ENCODE peak calls at places on chromosome 10, in eight cellular contexts. F is pancreas; I is activated CD8-positive, alpha-beta T cell treated with anti-CD3 and anti-CD28 coated beads, Interleukin-2, amount 10 ng/mL, durations not matched to agents 7 days and 5 days; G is activated naive CD8-positive, alpha-beta T cell treated with anti-CD3 and anti-CD28 coated beads, Interleukin-2, amount 50 U/mL, for 24 hours; B is aorta; L is nephron progenitor cell; D is hepatocyte; U is left colon. W is an unnamed sample.

GRCh38 chr10:35416628-35417625 is 80.6 kb downstream of the CCNY start:
- DNase-seq in D (no peak), U (no peak), B (no peak), L (no peak), F (no peak), I (no peak), G (no peak), W (no peak)

GRCh38 chr10:29535012-29535777 is 99.6 kb downstream of the SVIL start:
- DNase-seq in B (peak), D (peak), U (peak), L (peak), G (peak), F (peak), I (no peak), W (peak)

GRCh38 chr10:102948786-102949185 is 30.7 kb downstream of the CNNM2 start:
- DNase-seq in L (no peak), U (no peak), I (no peak), D (no peak), G (no peak), B (no peak), F (no peak), W (no peak)

GRCh38 chr10:45353176-45353575 is 20.8 kb upstream of the ALOX5 start:
- DNase-seq in D (no peak), I (no peak), L (no peak), F (no peak), G (no peak), B (no peak), U (no peak), W (no peak)

GRCh38 chr10:100697070-100697469 is 48.3 kb upstream of the PAX2 start:
- DNase-seq in I (no peak), D (peak), L (no peak), B (no peak), G (no peak), U (no peak), F (no peak), W (peak)

GRCh38 chr10:130580975-130581374 is 444.8 kb downstream of the GLRX3 start:
- DNase-seq in I (no peak), L (no peak), U (no peak), D (no peak), F (no peak), G (no peak), B (no peak), W (no peak)

GRCh38 chr10:115572740-115573455 is 479.7 kb downstream of the ATRNL1 start:
- DNase-seq in I (no peak), U (no peak), G (no peak), F (no peak), L (peak), D (peak), B (no peak), W (no peak)

GRCh38 chr10:67492317-67493019 is 203.5 kb downstream of the CTNNA3 start:
- DNase-seq in F (no peak), I (no peak), B (no peak), D (peak), G (no peak), L (no peak), U (no peak), W (no peak)

GRCh38 chr10:59625842-59626522 is 83.7 kb downstream of the SLC16A9 start:
- DNase-seq in U (no peak), D (peak), B (no peak), L (peak), I (peak), G (peak), F (no peak), W (peak)

GRCh38 chr10:20971901-20972300 is 74.8 kb upstream of the NEBL start:
- DNase-seq in G (no peak), F (no peak), D (no peak), L (no peak), U (no peak), I (no peak), B (no peak), W (no peak)

GRCh38 chr10:116151076-116151475 is 121.9 kb downstream of the GFRA1 start:
- DNase-seq in B (no peak), I (no peak), D (no peak), L (no peak), G (no peak), U (no peak), F (no peak), W (no peak)

GRCh38 chr10:87804939-87805569 is 13.0 kb downstream of the ATAD1 start:
- DNase-seq in L (no peak), D (no peak), F (no peak), G (no peak), B (no peak), U (no peak), I (no peak), W (no peak)

GRCh38 chr10:19570991-19571390 is 245.2 kb upstream of the PLXDC2 start:
- DNase-seq in G (no peak), F (no peak), I (no peak), U (no peak), B (no peak), D (no peak), L (no peak), W (no peak)

GRCh38 chr10:58322072-58322834 is 12.6 kb upstream of the UBE2D1 start:
- DNase-seq in G (no peak), D (no peak), L (no peak), B (no peak), F (no peak), U (peak), I (no peak), W (no peak)

GRCh38 chr10:9951481-9952257 is 1066.0 kb upstream of the CELF2 start:
- DNase-seq in U (no peak), D (no peak), L (no peak), G (no peak), F (no peak), I (no peak), B (no peak), W (no peak)

GRCh38 chr10:121578965-121579364 is 19.3 kb downstream of the FGFR2 start:
- DNase-seq in I (no peak), L (no peak), D (no peak), F (no peak), U (no peak), G (no peak), B (no peak), W (no peak)

GRCh38 chr10:97887399-97887798 is 37.8 kb downstream of the GOLGA7B start:
- DNase-seq in F (no peak), B (peak), U (no peak), I (no peak), D (no peak), G (no peak), L (no peak), W (no peak)

GRCh38 chr10:4067552-4068254 is 282.7 kb upstream of the KLF6 start:
- DNase-seq in F (no peak), I (peak), U (peak), L (no peak), B (no peak), G (peak), D (no peak), W (no peak)

GRCh38 chr10:18319628-18320027 is 179.4 kb downstream of the CACNB2 start:
- DNase-seq in D (no peak), F (no peak), G (no peak), I (no peak), U (no peak), L (no peak), B (no peak), W (no peak)